ENCODE peak calls at places on chromosome 18, in five cellular contexts. One of them, this sample, is unnamed.

GRCh38 chr18:1002653-1003178 is 98.0 kb downstream of the ADCYAP1 start:
- DNase-seq in effector CD4-positive, alpha-beta T cell: no peak
- DNase-seq in A172: peak
- DNase-seq in caudate nucleus: no peak
- DNase-seq in activated naive CD8-positive, alpha-beta T cell treated with anti-CD3 and anti-CD28 coated beads, Interleukin-2, amount 50 U/mL, for 24 hours: no peak
- DNase-seq in this sample: peak

GRCh38 chr18:7230646-7231349 is at the start of gene LRRC30:
- DNase-seq in effector CD4-positive, alpha-beta T cell: no peak
- DNase-seq in A172: no peak
- DNase-seq in caudate nucleus: no peak
- DNase-seq in activated naive CD8-positive, alpha-beta T cell treated with anti-CD3 and anti-CD28 coated beads, Interleukin-2, amount 50 U/mL, for 24 hours: no peak
- DNase-seq in this sample: no peak

GRCh38 chr18:6719914-6720692 is 9.4 kb upstream of the ARHGAP28 start:
- DNase-seq in A172: no peak
- DNase-seq in effector CD4-positive, alpha-beta T cell: no peak
- DNase-seq in caudate nucleus: no peak
- DNase-seq in activated naive CD8-positive, alpha-beta T cell treated with anti-CD3 and anti-CD28 coated beads, Interleukin-2, amount 50 U/mL, for 24 hours: no peak
- DNase-seq in this sample: no peak

GRCh38 chr18:79791141-79791972 is 6.4 kb upstream of the KCNG2 start:
- DNase-seq in caudate nucleus: no peak
- DNase-seq in effector CD4-positive, alpha-beta T cell: no peak
- DNase-seq in activated naive CD8-positive, alpha-beta T cell treated with anti-CD3 and anti-CD28 coated beads, Interleukin-2, amount 50 U/mL, for 24 hours: no peak
- DNase-seq in A172: peak
- DNase-seq in this sample: no peak

GRCh38 chr18:11852048-11852341 is 782 bp downstream of the CHMP1B start:
- DNase-seq in activated naive CD8-positive, alpha-beta T cell treated with anti-CD3 and anti-CD28 coated beads, Interleukin-2, amount 50 U/mL, for 24 hours: no peak
- DNase-seq in caudate nucleus: no peak
- DNase-seq in effector CD4-positive, alpha-beta T cell: no peak
- DNase-seq in A172: no peak
- DNase-seq in this sample: no peak

GRCh38 chr18:59229681-59230443 is 9.9 kb downstream of the GRP start:
- DNase-seq in activated naive CD8-positive, alpha-beta T cell treated with anti-CD3 and anti-CD28 coated beads, Interleukin-2, amount 50 U/mL, for 24 hours: no peak
- DNase-seq in A172: no peak
- DNase-seq in caudate nucleus: peak
- DNase-seq in effector CD4-positive, alpha-beta T cell: no peak
- DNase-seq in this sample: no peak

GRCh38 chr18:13390196-13390595 is 171.6 kb downstream of the LDLRAD4 start:
- DNase-seq in effector CD4-positive, alpha-beta T cell: no peak
- DNase-seq in A172: no peak
- DNase-seq in caudate nucleus: no peak
- DNase-seq in activated naive CD8-positive, alpha-beta T cell treated with anti-CD3 and anti-CD28 coated beads, Interleukin-2, amount 50 U/mL, for 24 hours: no peak
- DNase-seq in this sample: no peak

GRCh38 chr18:26460449-26461091 is 87.8 kb downstream of the KCTD1 start:
- DNase-seq in activated naive CD8-positive, alpha-beta T cell treated with anti-CD3 and anti-CD28 coated beads, Interleukin-2, amount 50 U/mL, for 24 hours: no peak
- DNase-seq in caudate nucleus: no peak
- DNase-seq in effector CD4-positive, alpha-beta T cell: no peak
- DNase-seq in A172: no peak
- DNase-seq in this sample: no peak

GRCh38 chr18:67425724-67426123 is 90.8 kb downstream of the DSEL start:
- DNase-seq in activated naive CD8-positive, alpha-beta T cell treated with anti-CD3 and anti-CD28 coated beads, Interleukin-2, amount 50 U/mL, for 24 hours: no peak
- DNase-seq in caudate nucleus: no peak
- DNase-seq in A172: peak
- DNase-seq in effector CD4-positive, alpha-beta T cell: no peak
- DNase-seq in this sample: no peak

GRCh38 chr18:12394428-12394827 is 13.3 kb upstream of the PRELID3A start:
- DNase-seq in activated naive CD8-positive, alpha-beta T cell treated with anti-CD3 and anti-CD28 coated beads, Interleukin-2, amount 50 U/mL, for 24 hours: peak
- DNase-seq in caudate nucleus: no peak
- DNase-seq in A172: no peak
- DNase-seq in effector CD4-positive, alpha-beta T cell: no peak
- DNase-seq in this sample: no peak

GRCh38 chr18:62386616-62387015 is 61.5 kb downstream of the TNFRSF11A start:
- DNase-seq in caudate nucleus: no peak
- DNase-seq in activated naive CD8-positive, alpha-beta T cell treated with anti-CD3 and anti-CD28 coated beads, Interleukin-2, amount 50 U/mL, for 24 hours: no peak
- DNase-seq in A172: no peak
- DNase-seq in effector CD4-positive, alpha-beta T cell: no peak
- DNase-seq in this sample: no peak

GRCh38 chr18:9779630-9780029 is 71.5 kb downstream of the RAB31 start:
- DNase-seq in activated naive CD8-positive, alpha-beta T cell treated with anti-CD3 and anti-CD28 coated beads, Interleukin-2, amount 50 U/mL, for 24 hours: no peak
- DNase-seq in A172: no peak
- DNase-seq in caudate nucleus: no peak
- DNase-seq in effector CD4-positive, alpha-beta T cell: no peak
- DNase-seq in this sample: no peak

GRCh38 chr18:21820035-21820810 is 79.6 kb downstream of the MIB1 start:
- DNase-seq in caudate nucleus: no peak
- DNase-seq in activated naive CD8-positive, alpha-beta T cell treated with anti-CD3 and anti-CD28 coated beads, Interleukin-2, amount 50 U/mL, for 24 hours: no peak
- DNase-seq in effector CD4-positive, alpha-beta T cell: no peak
- DNase-seq in A172: peak
- DNase-seq in this sample: peak

GRCh38 chr18:74775239-74775638 is 177.6 kb downstream of the ZNF407 start:
- DNase-seq in A172: no peak
- DNase-seq in activated naive CD8-positive, alpha-beta T cell treated with anti-CD3 and anti-CD28 coated beads, Interleukin-2, amount 50 U/mL, for 24 hours: no peak
- DNase-seq in effector CD4-positive, alpha-beta T cell: no peak
- DNase-seq in caudate nucleus: no peak
- DNase-seq in this sample: no peak

GRCh38 chr18:32919799-32920198 is 147.0 kb upstream of the KLHL14 start:
- DNase-seq in A172: peak
- DNase-seq in caudate nucleus: no peak
- DNase-seq in effector CD4-positive, alpha-beta T cell: no peak
- DNase-seq in activated naive CD8-positive, alpha-beta T cell treated with anti-CD3 and anti-CD28 coated beads, Interleukin-2, amount 50 U/mL, for 24 hours: no peak
- DNase-seq in this sample: peak

GRCh38 chr18:79927597-79928562 is 23.6 kb downstream of the SLC66A2 start:
- DNase-seq in effector CD4-positive, alpha-beta T cell: no peak
- DNase-seq in activated naive CD8-positive, alpha-beta T cell treated with anti-CD3 and anti-CD28 coated beads, Interleukin-2, amount 50 U/mL, for 24 hours: no peak
- DNase-seq in caudate nucleus: no peak
- DNase-seq in A172: no peak
- DNase-seq in this sample: no peak

GRCh38 chr18:79578396-79579260 is 101.0 kb upstream of the CTDP1 start:
- DNase-seq in caudate nucleus: no peak
- DNase-seq in effector CD4-positive, alpha-beta T cell: no peak
- DNase-seq in activated naive CD8-positive, alpha-beta T cell treated with anti-CD3 and anti-CD28 coated beads, Interleukin-2, amount 50 U/mL, for 24 hours: no peak
- DNase-seq in A172: no peak
- DNase-seq in this sample: no peak

GRCh38 chr18:36481201-36481657 is 183.7 kb downstream of the FHOD3 start:
- DNase-seq in effector CD4-positive, alpha-beta T cell: no peak
- DNase-seq in A172: no peak
- DNase-seq in activated naive CD8-positive, alpha-beta T cell treated with anti-CD3 and anti-CD28 coated beads, Interleukin-2, amount 50 U/mL, for 24 hours: no peak
- DNase-seq in caudate nucleus: no peak
- DNase-seq in this sample: no peak

This sample was measured in K562.